ENCODE peak calls at places on chromosomes 3 and 15, in four cellular contexts. One of them, this sample, is unnamed.
A peak's percentile ranks its signal among the peaks of the same experiment; 100 is the strongest.

GRCh38 chr3:13524979-13525669 is 23.8 kb upstream of the FBLN2 start:
- DNase-seq in GM12878: no peak
- DNase-seq in IMR-90: peak; percentile 38
- DNase-seq in endothelial cell of umbilical vein: no peak
- DNase-seq in this sample: no peak

GRCh38 chr3:171328419-171329082 is 131.7 kb downstream of the TNIK start:
- DNase-seq in endothelial cell of umbilical vein: no peak
- DNase-seq in GM12878: no peak
- DNase-seq in IMR-90: no peak
- DNase-seq in this sample: no peak

GRCh38 chr3:42092006-42092405 is 849 bp downstream of the TRAK1 start:
- DNase-seq in IMR-90: no peak
- DNase-seq in endothelial cell of umbilical vein: no peak
- DNase-seq in GM12878: no peak
- DNase-seq in this sample: no peak

GRCh38 chr3:31145062-31145461 is 250.6 kb upstream of the GADL1 start:
- DNase-seq in endothelial cell of umbilical vein: no peak
- DNase-seq in GM12878: no peak
- DNase-seq in IMR-90: no peak
- DNase-seq in this sample: no peak

GRCh38 chr3:108293858-108294257 is 2.5 kb upstream of the HHLA2 start:
- DNase-seq in endothelial cell of umbilical vein: no peak
- DNase-seq in IMR-90: no peak
- DNase-seq in GM12878: no peak
- DNase-seq in this sample: no peak

GRCh38 chr3:177878192-177878591 is 658.0 kb upstream of the KCNMB2 start:
- DNase-seq in IMR-90: no peak
- DNase-seq in endothelial cell of umbilical vein: no peak
- DNase-seq in GM12878: no peak
- DNase-seq in this sample: no peak

GRCh38 chr15:78537266-78537665 is 3.0 kb upstream of the PSMA4 start:
- DNase-seq in endothelial cell of umbilical vein: no peak
- DNase-seq in IMR-90: no peak
- DNase-seq in GM12878: no peak
- DNase-seq in this sample: no peak

GRCh38 chr3:112303811-112304325 is 9.9 kb upstream of the SLC9C1 start:
- DNase-seq in IMR-90: peak; percentile 28
- DNase-seq in GM12878: no peak
- DNase-seq in endothelial cell of umbilical vein: peak; percentile 53
- DNase-seq in this sample: no peak

GRCh38 chr15:52284164-52284563 is 11.4 kb downstream of the MYO5C start:
- DNase-seq in IMR-90: peak; percentile 77
- DNase-seq in endothelial cell of umbilical vein: no peak
- DNase-seq in GM12878: no peak
- DNase-seq in this sample: no peak

GRCh38 chr3:73924063-73924462 is 299.3 kb upstream of the PDZRN3 start:
- DNase-seq in endothelial cell of umbilical vein: no peak
- DNase-seq in IMR-90: no peak
- DNase-seq in GM12878: no peak
- DNase-seq in this sample: no peak

GRCh38 chr15:61049934-61050333 is 179.2 kb downstream of the RORA start:
- DNase-seq in GM12878: peak; percentile 17
- DNase-seq in endothelial cell of umbilical vein: no peak
- DNase-seq in IMR-90: peak; percentile 91
- DNase-seq in this sample: no peak

GRCh38 chr15:86016750-86017149 is 62.9 kb upstream of the AGBL1 start:
- DNase-seq in GM12878: no peak
- DNase-seq in IMR-90: no peak
- DNase-seq in endothelial cell of umbilical vein: no peak
- DNase-seq in this sample: no peak

GRCh38 chr3:156602424-156602823 is 47.5 kb upstream of the SSR3 start:
- DNase-seq in IMR-90: no peak
- DNase-seq in endothelial cell of umbilical vein: no peak
- DNase-seq in GM12878: peak; percentile 30
- DNase-seq in this sample: no peak

GRCh38 chr3:111904376-111905241 is 45.5 kb downstream of the PHLDB2 start:
- DNase-seq in endothelial cell of umbilical vein: peak; percentile 53
- DNase-seq in IMR-90: peak; percentile 92
- DNase-seq in GM12878: no peak
- DNase-seq in this sample: no peak

GRCh38 chr3:113541519-113541918 is 9.2 kb downstream of the SIDT1 start:
- DNase-seq in IMR-90: no peak
- DNase-seq in endothelial cell of umbilical vein: no peak
- DNase-seq in GM12878: no peak
- DNase-seq in this sample: no peak

GRCh38 chr15:101053261-101053660 is 134.1 kb downstream of the LRRK1 start:
- DNase-seq in GM12878: no peak
- DNase-seq in endothelial cell of umbilical vein: no peak
- DNase-seq in IMR-90: no peak
- DNase-seq in this sample: no peak

GRCh38 chr3:155416500-155417118 is 123.1 kb upstream of the STRIT1 start:
- DNase-seq in GM12878: no peak
- DNase-seq in endothelial cell of umbilical vein: no peak
- DNase-seq in IMR-90: peak; percentile 46
- DNase-seq in this sample: no peak

GRCh38 chr3:56096941-56097340 is 371.3 kb downstream of the ERC2 start:
- DNase-seq in IMR-90: no peak
- DNase-seq in GM12878: no peak
- DNase-seq in endothelial cell of umbilical vein: no peak
- DNase-seq in this sample: no peak

GRCh38 chr15:58564967-58565366 is 133.2 kb downstream of the LIPC start:
- DNase-seq in endothelial cell of umbilical vein: no peak
- DNase-seq in GM12878: no peak
- DNase-seq in IMR-90: no peak
- DNase-seq in this sample: no peak
- TF ChIP-seq FOS in endothelial cell of umbilical vein: no peak
- TF ChIP-seq FOS in GM12878: no peak
- TF ChIP-seq FOS in IMR-90: no peak
- TF ChIP-seq FOS in this sample: no peak

GRCh38 chr3:11584570-11584969 is 59.1 kb downstream of the VGLL4 start:
- DNase-seq in IMR-90: no peak
- DNase-seq in GM12878: no peak
- DNase-seq in endothelial cell of umbilical vein: no peak
- DNase-seq in this sample: no peak

GRCh38 chr3:11588755-11589154 is 55.0 kb downstream of the VGLL4 start:
- DNase-seq in GM12878: no peak
- DNase-seq in IMR-90: no peak
- DNase-seq in endothelial cell of umbilical vein: no peak
- DNase-seq in this sample: no peak

GRCh38 chr3:11589706-11590105 is 54.0 kb downstream of the VGLL4 start:
- DNase-seq in endothelial cell of umbilical vein: no peak
- DNase-seq in IMR-90: no peak
- DNase-seq in GM12878: no peak
- DNase-seq in this sample: no peak

GRCh38 chr3:11588338-11588737 is 55.4 kb downstream of the VGLL4 start:
- DNase-seq in GM12878: no peak
- DNase-seq in endothelial cell of umbilical vein: no peak
- DNase-seq in IMR-90: no peak
- DNase-seq in this sample: no peak

GRCh38 chr3:11587766-11588165 is 55.9 kb downstream of the VGLL4 start:
- DNase-seq in GM12878: no peak
- DNase-seq in IMR-90: no peak
- DNase-seq in endothelial cell of umbilical vein: no peak
- DNase-seq in this sample: no peak
- TF ChIP-seq FOS in GM12878: no peak
- TF ChIP-seq FOS in IMR-90: no peak
- TF ChIP-seq FOS in endothelial cell of umbilical vein: no peak
- TF ChIP-seq FOS in this sample: no peak

DNA sequence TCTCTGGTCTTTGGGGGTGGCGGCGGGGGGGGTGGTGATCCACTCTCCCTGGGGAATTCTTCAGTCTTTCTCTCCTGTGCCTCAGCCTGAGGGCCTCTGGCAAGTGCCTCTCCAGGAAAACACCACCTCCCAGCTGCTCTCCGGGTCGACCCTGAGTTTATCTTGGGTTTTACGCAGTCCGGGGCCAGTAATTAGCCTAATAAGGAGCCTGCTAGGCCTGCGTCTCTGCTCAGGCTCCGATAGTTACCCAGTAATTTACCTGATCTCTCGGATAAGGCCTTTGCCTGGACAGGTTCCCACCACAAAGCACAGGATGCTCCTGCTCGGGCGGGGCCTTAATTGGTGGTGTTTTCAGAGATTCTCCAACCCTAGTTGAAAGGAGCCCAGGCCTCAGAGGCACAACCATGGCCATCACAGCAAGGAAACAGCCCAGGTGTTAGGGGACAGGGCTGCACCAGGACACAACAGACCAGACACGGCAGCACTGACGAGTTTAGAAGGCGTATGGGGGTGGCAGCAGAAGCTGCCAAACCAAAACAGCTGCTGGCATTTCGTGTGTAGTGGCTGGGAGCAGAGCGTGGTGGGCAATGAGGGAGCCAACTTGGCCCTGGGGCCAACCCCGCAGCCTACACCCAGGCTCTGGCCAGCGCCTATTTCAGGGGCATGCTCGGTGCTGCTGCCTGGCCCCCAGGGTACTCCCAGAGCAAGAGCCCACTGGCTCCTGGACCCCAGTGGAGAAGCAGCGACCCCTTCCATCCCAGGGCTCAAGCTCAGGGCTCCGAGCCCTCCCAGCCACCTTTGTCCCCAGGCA is 71.4 kb downstream of the KLF13 start:
- DNase-seq in GM12878: no peak
- DNase-seq in IMR-90: no peak
- DNase-seq in endothelial cell of umbilical vein: no peak
- DNase-seq in this sample: no peak
- TF ChIP-seq FOS in GM12878: no peak
- TF ChIP-seq FOS in IMR-90: no peak
- TF ChIP-seq FOS in endothelial cell of umbilical vein: no peak
- TF ChIP-seq FOS in this sample: no peak

GRCh38 chr3:45760878-45761711 is 35.2 kb downstream of the SLC6A20 start:
- DNase-seq in endothelial cell of umbilical vein: peak; percentile 48
- DNase-seq in IMR-90: peak; percentile 76
- DNase-seq in GM12878: peak; percentile 5
- DNase-seq in this sample: peak; percentile 87
- TF ChIP-seq FOS in endothelial cell of umbilical vein: no peak
- TF ChIP-seq FOS in IMR-90: no peak
- TF ChIP-seq FOS in GM12878: no peak
- TF ChIP-seq FOS in this sample: no peak